ENCODE peak calls at places on chromosomes 4 and X, in seven cellular contexts. One of them, this sample, is unnamed.

GRCh38 chr4:120916937-120917336 is 5.6 kb downstream of the PRDM5 start:
- DNase-seq in HL-60: no peak
- DNase-seq in MM.1S: no peak
- DNase-seq in ovary: no peak
- DNase-seq in fibroblast of villous mesenchyme: no peak
- DNase-seq in heart left ventricle: no peak
- DNase-seq in fibroblast of the aortic adventitia: no peak
- DNase-seq in this sample: no peak

GRCh38 chrX:135544338-135544948 is 24.0 kb downstream of the INTS6L start:
- DNase-seq in heart left ventricle: no peak
- DNase-seq in fibroblast of the aortic adventitia: no peak
- DNase-seq in MM.1S: no peak
- DNase-seq in ovary: no peak
- DNase-seq in HL-60: no peak
- DNase-seq in fibroblast of villous mesenchyme: no peak
- DNase-seq in this sample: no peak

GRCh38 chr4:53004497-53005148 is 142.5 kb downstream of the RASL11B start:
- DNase-seq in ovary: no peak
- DNase-seq in HL-60: no peak
- DNase-seq in MM.1S: no peak
- DNase-seq in fibroblast of villous mesenchyme: no peak
- DNase-seq in heart left ventricle: no peak
- DNase-seq in fibroblast of the aortic adventitia: no peak
- DNase-seq in this sample: no peak

GRCh38 chr4:90745176-90745575 is 618.0 kb downstream of the CCSER1 start:
- DNase-seq in ovary: no peak
- DNase-seq in HL-60: no peak
- DNase-seq in MM.1S: no peak
- DNase-seq in fibroblast of the aortic adventitia: no peak
- DNase-seq in heart left ventricle: no peak
- DNase-seq in fibroblast of villous mesenchyme: no peak
- DNase-seq in this sample: no peak

GRCh38 chr4:82287720-82288119 is 86.1 kb downstream of the HNRNPD start:
- DNase-seq in fibroblast of villous mesenchyme: no peak
- DNase-seq in heart left ventricle: no peak
- DNase-seq in HL-60: no peak
- DNase-seq in ovary: no peak
- DNase-seq in MM.1S: no peak
- DNase-seq in fibroblast of the aortic adventitia: no peak
- DNase-seq in this sample: no peak

GRCh38 chr4:31107362-31107761 is 387.2 kb downstream of the PCDH7 start:
- DNase-seq in fibroblast of villous mesenchyme: no peak
- DNase-seq in heart left ventricle: no peak
- DNase-seq in HL-60: no peak
- DNase-seq in ovary: no peak
- DNase-seq in fibroblast of the aortic adventitia: peak
- DNase-seq in MM.1S: no peak
- DNase-seq in this sample: no peak

GRCh38 chrX:1809581-1809980 is 194.7 kb downstream of the ASMT start:
- DNase-seq in ovary: no peak
- DNase-seq in HL-60: no peak
- DNase-seq in heart left ventricle: no peak
- DNase-seq in fibroblast of villous mesenchyme: no peak
- DNase-seq in fibroblast of the aortic adventitia: no peak
- DNase-seq in MM.1S: no peak
- DNase-seq in this sample: no peak

GRCh38 chr4:84952004-84952403 is 14.5 kb downstream of the WDFY3 start:
- DNase-seq in fibroblast of villous mesenchyme: peak
- DNase-seq in ovary: no peak
- DNase-seq in MM.1S: no peak
- DNase-seq in heart left ventricle: no peak
- DNase-seq in HL-60: no peak
- DNase-seq in fibroblast of the aortic adventitia: peak
- DNase-seq in this sample: no peak

GRCh38 chrX:8404443-8404842 is 60.2 kb upstream of the VCX3B start:
- DNase-seq in fibroblast of villous mesenchyme: no peak
- DNase-seq in HL-60: no peak
- DNase-seq in MM.1S: no peak
- DNase-seq in fibroblast of the aortic adventitia: peak
- DNase-seq in ovary: no peak
- DNase-seq in heart left ventricle: no peak
- DNase-seq in this sample: no peak

GRCh38 chr4:15400911-15401671 is 26.7 kb upstream of the C1QTNF7 start:
- DNase-seq in fibroblast of the aortic adventitia: peak
- DNase-seq in HL-60: peak
- DNase-seq in ovary: peak
- DNase-seq in heart left ventricle: peak
- DNase-seq in MM.1S: peak
- DNase-seq in fibroblast of villous mesenchyme: peak
- DNase-seq in this sample: peak

GRCh38 chr4:87843936-87844335 is 11.2 kb downstream of the MEPE start:
- DNase-seq in fibroblast of villous mesenchyme: peak
- DNase-seq in MM.1S: peak
- DNase-seq in ovary: no peak
- DNase-seq in heart left ventricle: no peak
- DNase-seq in HL-60: peak
- DNase-seq in fibroblast of the aortic adventitia: peak
- DNase-seq in this sample: peak

GRCh38 chr4:3662516-3662915 is 103.7 kb upstream of the ADRA2C start:
- DNase-seq in fibroblast of the aortic adventitia: no peak
- DNase-seq in ovary: no peak
- DNase-seq in fibroblast of villous mesenchyme: no peak
- DNase-seq in heart left ventricle: no peak
- DNase-seq in MM.1S: no peak
- DNase-seq in HL-60: no peak
- DNase-seq in this sample: no peak

GRCh38 chr4:73866236-73866635 is 3.0 kb upstream of the CXCL1 start:
- DNase-seq in ovary: no peak
- DNase-seq in MM.1S: no peak
- DNase-seq in fibroblast of the aortic adventitia: no peak
- DNase-seq in fibroblast of villous mesenchyme: no peak
- DNase-seq in HL-60: no peak
- DNase-seq in heart left ventricle: no peak
- DNase-seq in this sample: no peak

GRCh38 chr4:185774815-185775684 is 36.9 kb downstream of the SORBS2 start:
- DNase-seq in ovary: no peak
- DNase-seq in MM.1S: no peak
- DNase-seq in HL-60: no peak
- DNase-seq in fibroblast of villous mesenchyme: peak
- DNase-seq in heart left ventricle: no peak
- DNase-seq in fibroblast of the aortic adventitia: peak
- DNase-seq in this sample: no peak
- H3K4me3 ChIP-seq in ovary: no peak
- H3K4me3 ChIP-seq in MM.1S: no peak
- H3K4me3 ChIP-seq in HL-60: no peak
- H3K4me3 ChIP-seq in fibroblast of villous mesenchyme: no peak
- H3K4me3 ChIP-seq in heart left ventricle: peak
- H3K4me3 ChIP-seq in fibroblast of the aortic adventitia: no peak
- H3K4me3 ChIP-seq in this sample: no peak

GRCh38 chr4:114691865-114692264 is 93.3 kb downstream of the UGT8 start:
- DNase-seq in HL-60: no peak
- DNase-seq in ovary: no peak
- DNase-seq in heart left ventricle: no peak
- DNase-seq in fibroblast of the aortic adventitia: no peak
- DNase-seq in fibroblast of villous mesenchyme: no peak
- DNase-seq in MM.1S: peak
- DNase-seq in this sample: no peak

GRCh38 chr4:114690571-114690970 is 92.0 kb downstream of the UGT8 start:
- DNase-seq in ovary: no peak
- DNase-seq in fibroblast of villous mesenchyme: no peak
- DNase-seq in HL-60: no peak
- DNase-seq in fibroblast of the aortic adventitia: no peak
- DNase-seq in MM.1S: no peak
- DNase-seq in heart left ventricle: no peak
- DNase-seq in this sample: no peak

GRCh38 chr4:114692958-114693357 is 94.4 kb downstream of the UGT8 start:
- DNase-seq in fibroblast of the aortic adventitia: no peak
- DNase-seq in MM.1S: no peak
- DNase-seq in ovary: no peak
- DNase-seq in fibroblast of villous mesenchyme: no peak
- DNase-seq in heart left ventricle: no peak
- DNase-seq in HL-60: no peak
- DNase-seq in this sample: no peak

GRCh38 chr4:114698256-114698655 is 99.6 kb downstream of the UGT8 start:
- DNase-seq in fibroblast of the aortic adventitia: no peak
- DNase-seq in heart left ventricle: no peak
- DNase-seq in fibroblast of villous mesenchyme: no peak
- DNase-seq in ovary: no peak
- DNase-seq in MM.1S: no peak
- DNase-seq in HL-60: no peak
- DNase-seq in this sample: no peak

GRCh38 chr4:114694770-114695169 is 96.2 kb downstream of the UGT8 start:
- DNase-seq in fibroblast of the aortic adventitia: peak
- DNase-seq in ovary: no peak
- DNase-seq in MM.1S: peak
- DNase-seq in heart left ventricle: no peak
- DNase-seq in HL-60: no peak
- DNase-seq in fibroblast of villous mesenchyme: peak
- DNase-seq in this sample: peak
- TF ChIP-seq CTCF in fibroblast of the aortic adventitia: peak
- TF ChIP-seq CTCF in ovary: peak
- TF ChIP-seq CTCF in MM.1S: peak
- TF ChIP-seq CTCF in heart left ventricle: peak
- TF ChIP-seq CTCF in HL-60: peak
- TF ChIP-seq CTCF in fibroblast of villous mesenchyme: peak
- TF ChIP-seq CTCF in this sample: peak

GRCh38 chr4:141021397-141022194 is 111.7 kb downstream of the RNF150 start:
- DNase-seq in heart left ventricle: no peak
- DNase-seq in fibroblast of the aortic adventitia: no peak
- DNase-seq in fibroblast of villous mesenchyme: no peak
- DNase-seq in ovary: no peak
- DNase-seq in MM.1S: no peak
- DNase-seq in HL-60: no peak
- DNase-seq in this sample: peak
- H3K4me3 ChIP-seq in heart left ventricle: no peak
- H3K4me3 ChIP-seq in fibroblast of the aortic adventitia: no peak
- H3K4me3 ChIP-seq in fibroblast of villous mesenchyme: no peak
- H3K4me3 ChIP-seq in ovary: no peak
- H3K4me3 ChIP-seq in MM.1S: no peak
- H3K4me3 ChIP-seq in HL-60: no peak
- H3K4me3 ChIP-seq in this sample: no peak

GRCh38 chr4:128068927-128069326 is 7.8 kb downstream of the LARP1B start:
- DNase-seq in fibroblast of villous mesenchyme: peak
- DNase-seq in ovary: no peak
- DNase-seq in fibroblast of the aortic adventitia: peak
- DNase-seq in MM.1S: no peak
- DNase-seq in heart left ventricle: no peak
- DNase-seq in HL-60: peak
- DNase-seq in this sample: no peak
- TF ChIP-seq CTCF in fibroblast of villous mesenchyme: peak
- TF ChIP-seq CTCF in ovary: no peak
- TF ChIP-seq CTCF in fibroblast of the aortic adventitia: peak
- TF ChIP-seq CTCF in MM.1S: peak
- TF ChIP-seq CTCF in heart left ventricle: peak
- TF ChIP-seq CTCF in HL-60: no peak
- TF ChIP-seq CTCF in this sample: peak

GRCh38 chrX:51851507-51852085 is 41.8 kb upstream of the MAGED1 start:
- DNase-seq in fibroblast of villous mesenchyme: no peak
- DNase-seq in heart left ventricle: no peak
- DNase-seq in MM.1S: peak
- DNase-seq in ovary: no peak
- DNase-seq in HL-60: no peak
- DNase-seq in fibroblast of the aortic adventitia: no peak
- DNase-seq in this sample: no peak

GRCh38 chrX:51855698-51856097 is 37.7 kb upstream of the MAGED1 start:
- DNase-seq in fibroblast of the aortic adventitia: no peak
- DNase-seq in HL-60: no peak
- DNase-seq in MM.1S: no peak
- DNase-seq in ovary: no peak
- DNase-seq in fibroblast of villous mesenchyme: no peak
- DNase-seq in heart left ventricle: no peak
- DNase-seq in this sample: no peak

GRCh38 chrX:51852621-51853020 is 40.8 kb upstream of the MAGED1 start:
- DNase-seq in MM.1S: no peak
- DNase-seq in heart left ventricle: no peak
- DNase-seq in ovary: no peak
- DNase-seq in fibroblast of the aortic adventitia: no peak
- DNase-seq in fibroblast of villous mesenchyme: no peak
- DNase-seq in HL-60: no peak
- DNase-seq in this sample: no peak

GRCh38 chrX:51852096-51852495 is 41.3 kb upstream of the MAGED1 start:
- DNase-seq in fibroblast of the aortic adventitia: no peak
- DNase-seq in HL-60: no peak
- DNase-seq in MM.1S: no peak
- DNase-seq in heart left ventricle: no peak
- DNase-seq in fibroblast of villous mesenchyme: no peak
- DNase-seq in ovary: no peak
- DNase-seq in this sample: no peak

GRCh38 chrX:51853251-51853650 is 40.2 kb upstream of the MAGED1 start:
- DNase-seq in HL-60: no peak
- DNase-seq in MM.1S: no peak
- DNase-seq in heart left ventricle: no peak
- DNase-seq in fibroblast of villous mesenchyme: no peak
- DNase-seq in fibroblast of the aortic adventitia: peak
- DNase-seq in ovary: no peak
- DNase-seq in this sample: no peak
- H3K4me3 ChIP-seq in HL-60: no peak
- H3K4me3 ChIP-seq in MM.1S: no peak
- H3K4me3 ChIP-seq in heart left ventricle: no peak
- H3K4me3 ChIP-seq in fibroblast of villous mesenchyme: no peak
- H3K4me3 ChIP-seq in fibroblast of the aortic adventitia: no peak
- H3K4me3 ChIP-seq in ovary: no peak
- H3K4me3 ChIP-seq in this sample: no peak

This sample was measured in HFF-Myc.